ENCODE peak calls at places on chromosomes 2 and 18, in six cellular contexts. J is spleen, I is tibial nerve, P is left lung, C is A549, E is cardiac fibroblast. S is an unnamed sample.

GRCh38 chr2:225052703-225053102 is 10.4 kb upstream of the DOCK10 start:
- DNase-seq in J (no peak), E (no peak), P (no peak), C (no peak), I (no peak), S (no peak)

GRCh38 chr18:543447-543846 is 36.7 kb upstream of the CETN1 start:
- DNase-seq in J (no peak), E (no peak), C (no peak), P (no peak), I (no peak), S (no peak)

GRCh38 chr2:224685120-224685519 is 31.0 kb downstream of the CCDC195 start:
- DNase-seq in E (no peak), P (no peak), I (no peak), J (no peak), C (no peak), S (no peak)

GRCh38 chr2:237859082-237859433 is 365 bp upstream of the RAMP1 start:
- DNase-seq in C (no peak), J (peak), P (no peak), I (no peak), E (no peak), S (no peak)

GRCh38 chr2:197293252-197294007 is 17.1 kb downstream of the ANKRD44 start:
- DNase-seq in E (peak), P (no peak), J (no peak), I (no peak), C (no peak), S (no peak)

GRCh38 chr18:6757966-6758365 is 28.4 kb downstream of the ARHGAP28 start:
- DNase-seq in I (no peak), J (no peak), C (no peak), P (no peak), E (no peak), S (no peak)

GRCh38 chr18:3120356-3120755 is 99.4 kb downstream of the MYOM1 start:
- DNase-seq in P (no peak), I (no peak), E (no peak), C (no peak), J (no peak), S (no peak)

GRCh38 chr2:189783451-189783926 is 650 bp downstream of the ORMDL1 start:
- DNase-seq in I (no peak), C (no peak), J (no peak), E (peak), P (no peak), S (no peak)

GRCh38 chr2:1818404-1818803 is 74.1 kb upstream of the PXDN start:
- DNase-seq in E (no peak), I (no peak), P (no peak), J (no peak), C (peak), S (peak)

DNA sequence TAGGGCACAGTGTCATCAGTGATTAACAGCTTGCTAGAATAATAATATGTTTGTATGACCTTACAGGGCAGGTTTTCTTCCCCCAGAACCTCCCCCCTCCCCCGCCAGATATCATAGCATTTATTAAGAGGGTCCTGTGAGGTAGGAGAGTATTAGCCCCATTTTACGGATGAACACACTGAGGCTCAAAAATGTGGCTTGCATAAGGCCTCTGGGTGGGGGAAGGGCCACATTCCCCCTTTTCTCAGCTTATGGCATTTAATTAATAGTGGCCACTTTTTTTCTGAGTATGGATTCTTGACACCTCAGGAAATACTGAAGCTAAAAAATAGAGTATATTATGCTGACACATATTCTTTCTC is 2.9 kb downstream of the CTIF start:
- DNase-seq in I (no peak), J (no peak), C (no peak), E (no peak), P (no peak), S (no peak)
- H3K4me3 ChIP-seq in I (no peak), J (peak), C (peak), E (peak), P (no peak), S (no peak)

GRCh38 chr2:69581774-69582581 is 61.6 kb downstream of the AAK1 start:
- DNase-seq in C (peak), J (no peak), P (no peak), E (peak), I (no peak), S (peak)
- H3K4me3 ChIP-seq in C (no peak), J (no peak), P (no peak), E (no peak), I (no peak), S (no peak)

GRCh38 chr2:215758691-215759090 is 254.7 kb downstream of the MREG start:
- DNase-seq in I (no peak), E (peak), P (no peak), C (no peak), J (no peak), S (no peak)
- H3K4me3 ChIP-seq in I (no peak), E (no peak), P (no peak), C (no peak), J (no peak), S (no peak)

DNA sequence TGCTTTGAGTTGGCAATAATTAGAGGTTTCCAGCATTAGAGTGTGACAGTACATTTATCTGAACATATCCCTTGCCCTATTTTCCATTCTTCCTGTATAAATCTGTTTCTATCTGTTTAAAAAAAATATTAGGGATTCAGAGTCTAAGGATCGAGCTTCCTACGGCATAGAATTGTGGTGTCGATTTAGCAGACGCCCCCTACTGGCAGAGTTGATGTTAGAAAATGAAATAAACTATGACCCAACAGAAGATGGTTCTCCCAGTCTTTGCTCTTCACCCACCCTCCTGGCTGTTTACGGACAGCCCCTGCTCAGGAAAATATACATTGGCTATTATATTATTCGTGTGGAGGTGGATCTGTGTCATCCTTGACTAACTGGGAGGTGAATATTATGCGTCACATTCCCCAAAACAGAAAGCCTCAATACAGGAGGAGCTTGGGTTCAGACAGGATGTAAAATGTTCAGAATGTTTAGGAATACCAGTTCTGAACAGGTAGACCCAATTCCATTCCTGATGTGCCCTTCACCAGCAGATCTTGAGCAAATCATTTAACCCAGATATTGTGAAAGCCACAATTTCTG is 10.6 kb upstream of the ERMN start:
- DNase-seq in J (no peak), E (peak), P (no peak), C (peak), I (peak), S (peak)
- H3K4me3 ChIP-seq in J (no peak), E (no peak), P (no peak), C (no peak), I (no peak), S (no peak)

GRCh38 chr18:79950440-79951341 is 762 bp downstream of the SLC66A2 start:
- DNase-seq in I (no peak), C (no peak), E (peak), P (peak), J (peak), S (peak)

GRCh38 chr18:79947881-79948610 is 3.4 kb downstream of the SLC66A2 start:
- DNase-seq in P (peak), C (no peak), E (no peak), I (no peak), J (peak), S (no peak)

GRCh38 chr18:79947054-79947755 is 4.2 kb downstream of the SLC66A2 start:
- DNase-seq in E (no peak), P (peak), C (no peak), J (peak), I (no peak), S (peak)

GRCh38 chr18:79949571-79950439 is 1.6 kb downstream of the SLC66A2 start:
- DNase-seq in J (peak), P (peak), C (no peak), I (peak), E (peak), S (no peak)

DNA sequence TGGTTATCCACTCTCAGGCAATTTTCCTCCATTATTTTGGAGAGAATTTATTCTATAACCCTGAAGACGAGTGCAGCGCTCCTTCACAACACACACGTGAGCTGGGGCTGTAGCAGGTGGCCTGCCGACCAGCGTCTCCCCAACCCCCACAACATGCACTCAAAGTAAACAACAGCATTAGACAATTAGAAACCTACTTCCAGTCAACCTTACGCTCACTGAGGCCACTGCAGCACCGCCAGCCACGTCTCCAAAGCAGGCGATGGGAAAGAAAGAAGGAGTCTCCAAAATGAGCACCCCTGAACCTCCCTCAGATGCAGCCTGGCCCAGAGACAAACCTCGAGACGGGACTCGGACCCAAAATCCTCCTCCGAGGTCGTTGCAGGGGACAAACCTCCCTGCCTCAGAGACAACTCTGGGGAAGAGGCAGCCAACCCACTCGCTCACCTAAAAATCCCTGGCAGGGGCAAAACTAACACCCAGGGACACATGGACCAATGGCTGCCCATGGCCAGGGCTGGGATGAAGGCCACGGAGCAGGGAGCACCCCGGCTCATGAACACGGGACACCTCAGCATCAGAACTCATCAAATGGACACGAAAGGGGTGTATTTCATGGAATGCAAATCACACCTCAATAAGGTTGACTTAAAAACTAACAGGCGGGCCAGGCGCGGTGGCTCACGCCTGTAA is 2.6 kb downstream of the SLC66A2 start:
- DNase-seq in I (no peak), J (peak), E (no peak), C (no peak), P (peak), S (no peak)
- H3K4me3 ChIP-seq in I (no peak), J (peak), E (no peak), C (no peak), P (peak), S (no peak)

GRCh38 chr18:33355263-33355662 is 85.3 kb downstream of the CCDC178 start:
- DNase-seq in P (no peak), J (no peak), E (no peak), I (no peak), C (no peak), S (peak)
- H3K4me3 ChIP-seq in P (no peak), J (no peak), E (no peak), I (no peak), C (no peak), S (no peak)

GRCh38 chr2:19226871-19227270 is 131.6 kb downstream of the OSR1 start:
- DNase-seq in J (no peak), I (no peak), C (no peak), P (no peak), E (no peak), S (no peak)
- H3K4me3 ChIP-seq in J (no peak), I (no peak), C (no peak), P (no peak), E (no peak), S (peak)

S was measured in epithelial cell of esophagus.